ENCODE peak calls at places on chromosomes 5 and 9, in four cellular contexts. One of them, this sample, is unnamed.

GRCh38 chr9:7819984-7820383 is 20.4 kb upstream of the DMAC1 start:
- DNase-seq in tibial artery: no peak
- DNase-seq in BJ: no peak
- DNase-seq in body of pancreas: no peak
- DNase-seq in this sample: no peak

GRCh38 chr5:115354246-115354645 is 57.8 kb upstream of the CCDC112 start:
- DNase-seq in BJ: no peak
- DNase-seq in tibial artery: no peak
- DNase-seq in body of pancreas: no peak
- DNase-seq in this sample: no peak

GRCh38 chr5:128966375-128966774 is 1.1 kb downstream of the SLC27A6 start:
- DNase-seq in body of pancreas: no peak
- DNase-seq in tibial artery: no peak
- DNase-seq in BJ: no peak
- DNase-seq in this sample: no peak

GRCh38 chr5:172303090-172303995 is 19.8 kb upstream of the UBTD2 start:
- DNase-seq in body of pancreas: no peak
- DNase-seq in tibial artery: no peak
- DNase-seq in BJ: no peak
- DNase-seq in this sample: no peak

GRCh38 chr9:111959468-111959941 is 62.9 kb downstream of the UGCG start:
- DNase-seq in BJ: peak
- DNase-seq in tibial artery: no peak
- DNase-seq in body of pancreas: peak
- DNase-seq in this sample: peak

GRCh38 chr5:152560508-152561137 is 155.5 kb upstream of the NMUR2 start:
- DNase-seq in body of pancreas: peak
- DNase-seq in tibial artery: peak
- DNase-seq in BJ: peak
- DNase-seq in this sample: no peak

GRCh38 chr9:28853487-28853886 is 1280.2 kb upstream of the C9orf72 start:
- DNase-seq in body of pancreas: no peak
- DNase-seq in BJ: no peak
- DNase-seq in tibial artery: no peak
- DNase-seq in this sample: no peak

GRCh38 chr5:104734046-104734445 is 1171.5 kb upstream of the NUDT12 start:
- DNase-seq in BJ: no peak
- DNase-seq in body of pancreas: no peak
- DNase-seq in tibial artery: no peak
- DNase-seq in this sample: no peak

GRCh38 chr5:141832131-141832530 is 46.1 kb downstream of the PCDH1 start:
- DNase-seq in body of pancreas: no peak
- DNase-seq in BJ: no peak
- DNase-seq in tibial artery: no peak
- DNase-seq in this sample: no peak

GRCh38 chr5:66554211-66554610 is 42.0 kb upstream of the MAST4 start:
- DNase-seq in body of pancreas: no peak
- DNase-seq in tibial artery: no peak
- DNase-seq in BJ: no peak
- DNase-seq in this sample: peak

GRCh38 chr5:174556756-174557155 is 167.6 kb upstream of the MSX2 start:
- DNase-seq in body of pancreas: no peak
- DNase-seq in tibial artery: no peak
- DNase-seq in BJ: no peak
- DNase-seq in this sample: no peak

GRCh38 chr5:65061250-65061973 is 292.7 kb downstream of the CWC27 start:
- DNase-seq in BJ: no peak
- DNase-seq in body of pancreas: no peak
- DNase-seq in tibial artery: no peak
- DNase-seq in this sample: no peak

GRCh38 chr5:127386557-127386956 is 96.0 kb downstream of the MEGF10 start:
- DNase-seq in tibial artery: no peak
- DNase-seq in body of pancreas: no peak
- DNase-seq in BJ: peak
- DNase-seq in this sample: no peak

GRCh38 chr9:96084289-96084688 is 208.8 kb downstream of the ERCC6L2 start:
- DNase-seq in body of pancreas: no peak
- DNase-seq in tibial artery: no peak
- DNase-seq in BJ: no peak
- DNase-seq in this sample: no peak

GRCh38 chr9:124218438-124219289 is 39.1 kb upstream of the NEK6 start:
- DNase-seq in body of pancreas: peak
- DNase-seq in tibial artery: peak
- DNase-seq in BJ: no peak
- DNase-seq in this sample: peak

GRCh38 chr5:79513519-79514390 is at the start of gene HOMER1:
- DNase-seq in tibial artery: peak
- DNase-seq in body of pancreas: peak
- DNase-seq in BJ: no peak
- DNase-seq in this sample: peak

GRCh38 chr5:23977996-23978395 is 470.6 kb downstream of the PRDM9 start:
- DNase-seq in BJ: no peak
- DNase-seq in tibial artery: no peak
- DNase-seq in body of pancreas: peak
- DNase-seq in this sample: no peak

GRCh38 chr5:126805108-126805507 is 28.2 kb downstream of the LMNB1 start:
- DNase-seq in body of pancreas: no peak
- DNase-seq in BJ: no peak
- DNase-seq in tibial artery: no peak
- DNase-seq in this sample: no peak

GRCh38 chr9:93259490-93260289 is 75.8 kb downstream of the WNK2 start:
- DNase-seq in BJ: no peak
- DNase-seq in tibial artery: peak
- DNase-seq in body of pancreas: peak
- DNase-seq in this sample: no peak

GRCh38 chr5:88290801-88291200 is 22.2 kb upstream of the TMEM161B start:
- DNase-seq in tibial artery: no peak
- DNase-seq in body of pancreas: no peak
- DNase-seq in BJ: no peak
- DNase-seq in this sample: no peak

GRCh38 chr9:86407022-86407421 is 52.8 kb upstream of the TUT7 start:
- DNase-seq in body of pancreas: peak
- DNase-seq in tibial artery: no peak
- DNase-seq in BJ: no peak
- DNase-seq in this sample: no peak

GRCh38 chr5:39566891-39567290 is 142.1 kb upstream of the DAB2 start:
- DNase-seq in tibial artery: no peak
- DNase-seq in body of pancreas: no peak
- DNase-seq in BJ: no peak
- DNase-seq in this sample: no peak

GRCh38 chr5:76084496-76085285 is 1.5 kb downstream of the SV2C start:
- DNase-seq in body of pancreas: no peak
- DNase-seq in BJ: no peak
- DNase-seq in tibial artery: no peak
- DNase-seq in this sample: no peak

GRCh38 chr5:39015743-39016586 is 58.2 kb downstream of the RICTOR start:
- DNase-seq in body of pancreas: no peak
- DNase-seq in tibial artery: no peak
- DNase-seq in BJ: peak
- DNase-seq in this sample: no peak

GRCh38 chr9:130860458-130861316 is 25.6 kb downstream of the ABL1 start:
- DNase-seq in body of pancreas: peak
- DNase-seq in BJ: peak
- DNase-seq in tibial artery: peak
- DNase-seq in this sample: no peak
- TF ChIP-seq CTCF in body of pancreas: peak
- TF ChIP-seq CTCF in BJ: peak
- TF ChIP-seq CTCF in tibial artery: peak
- TF ChIP-seq CTCF in this sample: no peak

DNA sequence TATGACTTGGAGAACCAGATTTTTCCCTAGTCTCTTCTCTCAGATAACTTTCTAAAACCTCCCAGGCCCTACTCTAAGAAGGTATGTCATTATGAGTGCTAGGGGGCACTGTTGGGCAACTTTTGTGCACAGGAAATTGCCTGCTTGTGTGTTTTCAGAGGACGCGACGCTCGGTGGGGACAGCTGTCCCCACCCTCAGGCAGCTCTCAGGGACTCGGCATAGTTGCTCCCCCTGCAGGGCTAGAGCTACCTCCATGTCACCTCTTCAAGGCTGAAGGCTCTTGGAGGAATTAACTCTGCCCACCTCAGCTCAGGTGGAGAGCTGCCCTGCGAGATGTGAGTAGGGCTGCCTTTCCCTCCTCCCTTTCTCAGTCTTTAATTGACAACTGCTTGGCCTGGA is 10.2 kb upstream of the TIFAB start:
- DNase-seq in BJ: no peak
- DNase-seq in body of pancreas: peak
- DNase-seq in tibial artery: peak
- DNase-seq in this sample: no peak
- TF ChIP-seq CTCF in BJ: peak
- TF ChIP-seq CTCF in body of pancreas: peak
- TF ChIP-seq CTCF in tibial artery: peak
- TF ChIP-seq CTCF in this sample: peak

GRCh38 chr5:59027145-59027907 is 444.5 kb downstream of the RAB3C start:
- DNase-seq in BJ: no peak
- DNase-seq in tibial artery: no peak
- DNase-seq in body of pancreas: no peak
- DNase-seq in this sample: no peak
- TF ChIP-seq CTCF in BJ: no peak
- TF ChIP-seq CTCF in tibial artery: no peak
- TF ChIP-seq CTCF in body of pancreas: no peak
- TF ChIP-seq CTCF in this sample: no peak

DNA sequence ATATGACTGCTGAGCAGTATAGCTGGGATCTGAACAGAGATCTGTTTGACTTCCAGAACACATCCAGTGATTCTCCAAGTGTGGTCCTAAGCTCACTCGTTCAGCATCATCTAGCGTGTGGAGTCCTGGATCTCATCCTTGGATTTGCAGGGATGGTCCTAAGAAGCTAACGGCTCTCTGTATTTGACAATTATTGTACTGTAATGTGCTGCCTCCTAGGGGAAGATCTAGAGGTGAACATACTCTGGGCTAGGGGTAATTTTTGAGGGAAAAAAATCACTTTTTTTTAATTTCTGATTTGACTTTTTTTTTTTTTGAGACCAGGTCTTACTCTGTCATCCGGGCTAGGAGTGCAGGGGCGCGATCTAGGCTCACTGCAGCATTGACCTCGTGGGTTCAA is 1.5 kb downstream of the SLC26A2 start:
- DNase-seq in body of pancreas: no peak
- DNase-seq in BJ: no peak
- DNase-seq in tibial artery: no peak
- DNase-seq in this sample: no peak
- TF ChIP-seq CTCF in body of pancreas: peak
- TF ChIP-seq CTCF in BJ: peak
- TF ChIP-seq CTCF in tibial artery: peak
- TF ChIP-seq CTCF in this sample: peak

DNA sequence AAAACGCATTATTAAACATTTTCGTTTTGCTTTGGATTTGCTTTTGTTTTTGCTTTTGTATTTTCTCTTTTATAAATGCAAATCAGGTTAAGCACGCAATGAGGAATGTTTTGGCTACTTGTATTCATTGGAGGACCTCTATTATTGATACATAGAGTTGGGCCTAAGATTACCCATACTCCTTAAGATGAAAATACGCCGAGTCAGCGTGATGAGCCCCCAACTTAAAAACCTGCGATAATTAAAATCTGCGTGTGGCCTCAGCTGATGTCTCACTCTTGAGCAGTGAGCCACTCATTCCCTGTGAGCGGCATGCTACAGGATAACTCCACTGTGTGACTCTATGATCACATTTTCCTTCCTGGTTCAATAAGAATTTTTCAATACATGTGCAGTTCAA is 518.3 kb downstream of the IRX1 start:
- DNase-seq in body of pancreas: no peak
- DNase-seq in tibial artery: no peak
- DNase-seq in BJ: no peak
- DNase-seq in this sample: no peak
- TF ChIP-seq CTCF in body of pancreas: no peak
- TF ChIP-seq CTCF in tibial artery: no peak
- TF ChIP-seq CTCF in BJ: no peak
- TF ChIP-seq CTCF in this sample: no peak